ENCODE peak calls at places on chromosomes 16 and 17, in six cellular contexts. W is heart right ventricle; G is prostate gland; P is CD8-positive, alpha-beta T cell; B is breast epithelium; U is AG04450. F is an unnamed sample.

GRCh38 chr17:60601443-60602384 is 1.7 kb downstream of the PPM1D start:
- DNase-seq in B (no peak), G (peak), W (peak), U (peak), P (peak), F (no peak)

GRCh38 chr16:86680661-86681439 is 102.5 kb downstream of the FOXL1 start:
- DNase-seq in B (no peak), P (no peak), W (no peak), U (no peak), G (no peak), F (no peak)

GRCh38 chr16:49012961-49013726 is 268.5 kb downstream of the CBLN1 start:
- DNase-seq in B (no peak), G (no peak), U (no peak), W (peak), P (no peak), F (peak)

GRCh38 chr17:40612510-40613244 is 34.9 kb downstream of the SMARCE1 start:
- DNase-seq in G (no peak), P (peak), U (no peak), W (no peak), B (peak), F (no peak)

GRCh38 chr17:58381124-58381838 is 29.3 kb upstream of the SUPT4H1 start:
- DNase-seq in P (no peak), G (no peak), U (no peak), B (no peak), W (no peak), F (no peak)

GRCh38 chr17:63775420-63775819 is 1.4 kb downstream of the DDX42 start:
- DNase-seq in U (no peak), P (no peak), G (no peak), B (no peak), W (no peak), F (no peak)

GRCh38 chr16:54073356-54073755 is 213.2 kb downstream of the IRX3 start:
- DNase-seq in P (no peak), B (no peak), U (no peak), G (no peak), W (no peak), F (no peak)

GRCh38 chr17:8066841-8067775 is 20.4 kb downstream of the ALOX12B start:
- DNase-seq in B (no peak), W (no peak), P (no peak), G (no peak), U (no peak), F (no peak)

GRCh38 chr17:364308-364707 is 11.7 kb upstream of the RPH3AL start:
- DNase-seq in B (no peak), P (no peak), W (no peak), U (no peak), G (no peak), F (no peak)

GRCh38 chr16:11094075-11094593 is 149.8 kb downstream of the CLEC16A start:
- DNase-seq in B (no peak), U (peak), G (no peak), P (no peak), W (no peak), F (no peak)

GRCh38 chr17:41645371-41646063 is 21.1 kb upstream of the KRT17 start:
- DNase-seq in P (no peak), G (no peak), B (peak), U (no peak), W (no peak), F (no peak)

GRCh38 chr16:24282129-24282528 is 26.0 kb downstream of the CACNG3 start:
- DNase-seq in G (no peak), U (no peak), P (no peak), B (no peak), W (no peak), F (no peak)

GRCh38 chr16:15650019-15650697 is at the start of gene NDE1:
- DNase-seq in G (peak), W (peak), U (peak), P (peak), B (peak), F (peak)

GRCh38 chr17:49508061-49508865 is 13.2 kb downstream of the NGFR start:
- DNase-seq in W (no peak), U (no peak), G (peak), B (peak), P (no peak), F (no peak)

GRCh38 chr16:12709807-12710206 is 93.9 kb downstream of the CPPED1 start:
- DNase-seq in W (no peak), U (no peak), G (no peak), B (no peak), P (no peak), F (no peak)

GRCh38 chr17:15121426-15121825 is 143.7 kb downstream of the PMP22 start:
- DNase-seq in W (no peak), P (no peak), G (no peak), U (no peak), B (no peak), F (no peak)

GRCh38 chr16:2196162-2196980 is at the start of gene CASKIN1:
- DNase-seq in G (no peak), B (no peak), P (no peak), W (no peak), U (no peak), F (no peak)

GRCh38 chr17:62562656-62563055 is 64.8 kb upstream of the MRC2 start:
- DNase-seq in P (no peak), B (no peak), G (no peak), W (no peak), U (peak), F (no peak)

GRCh38 chr16:86257546-86257945 is 252.8 kb upstream of the FOXF1 start:
- DNase-seq in P (no peak), W (no peak), B (no peak), U (no peak), G (no peak), F (no peak)

GRCh38 chr17:61454095-61454931 is 2.1 kb downstream of the TBX4 start:
- DNase-seq in G (no peak), P (no peak), B (peak), W (no peak), U (no peak), F (peak)

GRCh38 chr17:42989726-42990652 is 8.2 kb upstream of the RPL27 start:
- DNase-seq in B (no peak), P (no peak), W (no peak), U (no peak), G (no peak), F (no peak)

GRCh38 chr17:50620848-50621247 is 13.8 kb upstream of the ABCC3 start:
- DNase-seq in G (no peak), P (no peak), W (no peak), B (no peak), U (no peak), F (no peak)

GRCh38 chr16:69108069-69108904 is 2.8 kb downstream of the HAS3 start:
- DNase-seq in P (no peak), G (no peak), U (no peak), W (no peak), B (no peak), F (no peak)

GRCh38 chr17:39270923-39271322 is 45.2 kb upstream of the STAC2 start:
- DNase-seq in G (no peak), P (no peak), U (peak), B (no peak), W (no peak), F (no peak)

GRCh38 chr17:17514361-17514992 is 18.3 kb upstream of the RASD1 start:
- DNase-seq in P (no peak), U (no peak), W (no peak), B (no peak), G (no peak), F (no peak)

GRCh38 chr17:66673668-66674276 is 161.1 kb upstream of the CACNG5 start:
- DNase-seq in B (peak), U (peak), W (peak), G (peak), P (peak), F (no peak)
- H3K27ac ChIP-seq in B (no peak), U (no peak), W (no peak), G (peak), P (no peak), F (no peak)

GRCh38 chr17:78884876-78885667 is 17.9 kb downstream of the CEP295NL start:
- DNase-seq in U (no peak), B (no peak), P (no peak), G (no peak), W (no peak), F (no peak)
- H3K4me3 ChIP-seq in U (no peak), B (no peak), P (no peak), G (no peak), W (no peak), F (peak)

DNA sequence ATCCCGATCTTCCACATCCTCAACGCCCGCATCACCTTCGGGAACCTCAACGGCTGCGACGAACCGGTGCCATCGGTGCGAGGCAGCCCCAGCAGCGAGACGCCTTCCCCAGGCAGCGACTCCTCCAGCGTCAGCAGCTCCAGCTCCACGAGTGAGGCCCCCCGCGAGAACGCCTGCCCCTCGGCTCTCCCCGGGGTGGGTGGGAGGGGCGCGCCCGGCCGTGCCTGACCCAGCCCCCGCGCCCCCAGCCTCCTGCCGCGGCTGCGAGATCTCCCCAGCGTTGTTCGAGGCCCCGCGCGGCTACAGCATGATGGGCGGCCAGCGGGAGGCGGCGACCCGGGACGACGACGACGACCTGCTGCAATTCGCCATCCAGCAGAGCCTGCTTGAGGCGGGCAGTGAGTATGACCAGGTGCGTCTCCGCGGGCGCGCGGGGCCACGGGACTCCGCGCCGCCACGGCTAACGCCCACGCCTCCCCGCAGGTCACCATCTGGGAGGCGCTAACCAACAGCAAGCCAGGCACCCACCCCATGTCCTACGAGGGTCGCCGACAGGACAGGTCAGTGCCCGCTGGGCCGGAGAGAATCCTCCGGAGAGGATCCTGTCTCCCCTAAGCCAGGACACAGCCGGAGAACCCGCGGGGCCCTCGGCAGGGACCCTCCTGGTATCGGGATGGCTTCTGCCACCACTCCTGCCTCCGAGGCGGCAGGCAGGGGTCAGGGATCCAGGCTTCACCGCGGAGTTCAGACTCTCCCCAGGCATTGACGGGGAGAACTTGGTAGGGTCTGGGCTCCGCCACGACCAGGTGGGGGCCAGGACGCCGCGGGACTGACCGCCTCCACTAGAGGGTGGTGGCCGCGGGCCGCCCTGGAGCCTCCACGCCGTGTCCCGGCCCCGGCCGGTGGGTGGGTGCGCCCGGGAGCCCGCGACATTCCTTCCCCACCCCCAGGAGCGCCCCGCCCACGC is 10.0 kb downstream of the CORO6 start:
- DNase-seq in B (no peak), W (no peak), G (no peak), U (no peak), P (peak), F (peak)
- TF ChIP-seq CTCF in B (no peak), W (no peak), G (no peak), U (no peak), P (no peak), F (no peak)

GRCh38 chr17:29566473-29567361 is at the start of gene ABHD15:
- DNase-seq in G (peak), P (peak), U (no peak), W (peak), B (no peak), F (peak)

GRCh38 chr17:29570521-29570920 is 2.0 kb downstream of the TP53I13 start:
- DNase-seq in P (no peak), G (no peak), U (no peak), B (peak), W (no peak), F (peak)

GRCh38 chr17:29567362-29568330 is 809 bp upstream of the ABHD15 start:
- DNase-seq in U (no peak), B (no peak), P (peak), G (peak), W (peak), F (peak)

GRCh38 chr17:29569245-29569950 is 897 bp downstream of the TP53I13 start:
- DNase-seq in B (peak), W (peak), G (no peak), U (no peak), P (no peak), F (peak)

GRCh38 chr17:29568331-29569244 is at the start of gene TP53I13:
- DNase-seq in B (peak), G (peak), U (no peak), W (peak), P (peak), F (peak)
- H3K27ac ChIP-seq in B (peak), G (peak), U (peak), W (peak), P (peak), F (peak)

DNA sequence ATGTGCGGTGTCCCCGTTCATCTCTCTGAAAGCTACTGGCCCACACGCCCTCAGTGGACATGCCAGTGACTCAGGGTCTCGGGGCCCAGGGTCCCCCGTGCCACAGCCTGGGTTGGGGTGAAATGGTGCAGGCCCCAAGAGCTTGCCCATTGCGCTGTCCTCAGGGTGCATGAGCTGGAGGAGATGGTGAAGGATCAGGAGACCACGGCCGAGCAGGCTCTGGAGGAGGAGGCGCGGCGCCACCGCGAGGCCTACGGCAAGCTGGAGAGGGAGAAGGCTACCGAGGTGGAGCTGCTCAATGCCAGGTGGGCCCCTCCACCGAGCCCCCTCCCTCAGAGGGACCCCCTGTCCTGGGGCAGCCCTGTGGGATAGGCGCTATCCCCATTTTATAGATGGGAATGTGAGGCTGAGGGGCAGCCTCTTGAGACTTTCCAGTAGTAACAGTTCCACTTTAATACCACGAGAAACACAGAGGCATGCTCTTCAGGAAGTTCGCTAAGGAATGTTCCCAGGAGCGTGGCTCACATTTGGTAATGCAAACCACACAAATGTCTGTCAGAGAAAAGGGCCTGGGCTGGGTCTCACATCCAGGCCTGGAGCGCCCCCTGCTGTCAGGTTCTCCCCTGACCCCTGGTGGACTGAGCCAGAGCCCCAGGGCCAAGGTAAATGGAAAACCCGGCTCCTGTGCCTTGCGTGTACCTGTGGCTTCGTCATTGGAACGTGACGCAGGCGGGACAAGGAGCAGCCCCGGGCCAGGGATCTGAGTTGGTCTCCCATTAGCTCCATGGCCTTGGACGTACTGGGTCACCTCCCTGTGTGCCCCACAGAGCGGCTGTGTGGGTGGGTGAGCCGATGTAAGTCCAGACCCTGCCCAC is 133.7 kb downstream of the RAB11FIP4 start:
- DNase-seq in P (peak), B (peak), G (peak), W (peak), U (peak), F (peak)
- H3K4me3 ChIP-seq in P (no peak), B (no peak), G (no peak), W (no peak), U (no peak), F (no peak)

DNA sequence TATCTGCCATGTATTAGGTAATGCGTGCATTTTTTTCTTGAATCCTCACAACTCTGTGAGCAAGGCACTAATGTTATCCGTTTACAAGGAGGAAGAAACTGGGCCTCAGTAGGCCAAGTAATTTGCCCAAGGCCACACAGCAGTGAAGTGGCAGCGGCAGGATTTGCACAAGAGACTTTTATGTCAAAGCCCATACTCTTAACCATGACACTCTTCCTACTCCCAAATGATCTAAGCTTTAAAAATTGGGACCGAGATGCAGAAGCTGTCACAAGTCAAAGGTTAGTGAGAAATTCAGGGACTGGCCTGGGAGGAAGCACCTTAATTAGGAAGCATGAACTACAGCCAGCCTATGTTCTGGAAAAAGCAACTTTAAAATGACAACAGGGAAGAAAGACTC is 10.7 kb downstream of the MAP3K14 start:
- DNase-seq in W (no peak), G (no peak), B (no peak), U (no peak), P (no peak), F (no peak)
- TF ChIP-seq CTCF in W (no peak), G (no peak), B (no peak), U (no peak), P (no peak), F (no peak)

DNA sequence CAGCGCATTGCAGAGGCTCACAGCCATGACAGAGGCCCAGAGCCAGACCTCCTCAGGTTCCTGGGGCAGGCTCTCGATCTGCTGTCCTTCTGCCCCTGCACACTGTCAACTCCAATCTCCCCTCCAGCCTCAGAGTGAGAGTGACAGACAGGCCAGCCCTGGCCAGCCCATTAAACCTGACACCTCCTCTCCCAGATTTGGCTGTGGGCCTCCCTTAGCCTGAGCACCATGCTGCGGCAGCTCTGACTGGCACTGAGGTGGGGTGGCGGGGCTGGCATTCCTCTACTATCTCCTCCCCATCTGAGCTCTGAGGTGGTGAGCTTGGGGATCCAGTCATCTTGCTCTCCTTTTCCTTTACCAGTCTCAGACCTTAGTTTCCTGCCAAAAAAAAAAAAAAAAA is 15.5 kb upstream of the C1QL1 start:
- DNase-seq in B (no peak), P (no peak), G (no peak), U (no peak), W (peak), F (no peak)
- H3K27ac ChIP-seq in B (no peak), P (no peak), G (no peak), U (no peak), W (peak), F (no peak)